ENCODE peak calls at places on chromosomes 2 and 18, in seven cellular contexts. W is hypothalamus, Z is amniotic epithelial cell, Q is activated T-cell treated with anti-CD3 and anti-CD28 coated beads for 1 hour, S is NCI-H1694 treated with DMSO at 0.1 percent for 48 hours, L is fibroblast of lung, H is putamen. F is an unnamed sample.

GRCh38 chr2:102672124-102672786 is 52.9 kb downstream of the SLC9A2 start:
- DNase-seq in L (no peak), S (no peak), W (no peak), Z (no peak), Q (no peak), H (no peak), F (no peak)

GRCh38 chr2:20302019-20302418 is 48.6 kb downstream of the PUM2 start:
- DNase-seq in Q (no peak), W (no peak), Z (no peak), S (no peak), H (no peak), L (no peak), F (no peak)

GRCh38 chr18:63003899-63004298 is 288.6 kb downstream of the PHLPP1 start:
- DNase-seq in L (no peak), Q (no peak), H (no peak), Z (no peak), W (no peak), S (no peak), F (no peak)

GRCh38 chr18:7784171-7784570 is 217.1 kb downstream of the PTPRM start:
- DNase-seq in Z (no peak), L (no peak), S (no peak), W (no peak), H (no peak), Q (no peak), F (no peak)

GRCh38 chr18:80233899-80234298 is 13.4 kb downstream of the PARD6G start:
- DNase-seq in S (no peak), Q (no peak), H (no peak), L (no peak), W (no peak), Z (no peak), F (no peak)

GRCh38 chr2:17300141-17300540 is 218.1 kb downstream of the RAD51AP2 start:
- DNase-seq in Q (no peak), L (peak; percentile 90), H (no peak), W (no peak), Z (peak; percentile 95), S (no peak), F (no peak)

GRCh38 chr2:68837164-68837860 is 33.9 kb downstream of the BMP10 start:
- DNase-seq in S (no peak), Z (peak; percentile 55), W (no peak), H (no peak), L (peak; percentile 34), Q (peak; percentile 65), F (no peak)

GRCh38 chr2:172806426-172807008 is 70.9 kb downstream of the RAPGEF4 start:
- DNase-seq in Q (no peak), Z (peak; percentile 55), L (peak; percentile 76), H (peak; percentile 57), W (no peak), S (peak; percentile 85), F (peak; percentile 72)

GRCh38 chr2:30252723-30253688 is 21.7 kb downstream of the LBH start:
- DNase-seq in S (no peak), H (no peak), Z (peak; percentile 98), Q (peak; percentile 37), L (peak; percentile 90), W (no peak), F (peak; percentile 21)

GRCh38 chr2:98769784-98770183 is 38.9 kb upstream of the MGAT4A start:
- DNase-seq in H (no peak), Z (no peak), L (no peak), S (no peak), Q (no peak), W (no peak), F (no peak)

GRCh38 chr2:110157153-110157793 is 41.7 kb upstream of the MALL start:
- DNase-seq in H (peak; percentile 44), L (peak; percentile 84), S (peak; percentile 44), W (no peak), Z (peak; percentile 52), Q (no peak), F (peak; percentile 9)

GRCh38 chr2:43343573-43344304 is 117.3 kb upstream of the ZFP36L2 start:
- DNase-seq in W (no peak), S (no peak), H (peak; percentile 16), Q (no peak), L (peak; percentile 93), Z (peak; percentile 90), F (peak; percentile 34)

GRCh38 chr18:43367895-43368294 is 90.6 kb upstream of the SYT4 start:
- DNase-seq in H (no peak), Z (no peak), W (no peak), L (no peak), Q (no peak), S (no peak), F (no peak)

GRCh38 chr2:127400533-127400896 is 12.7 kb upstream of the MAP3K2 start:
- DNase-seq in Q (no peak), S (no peak), Z (no peak), L (no peak), W (no peak), H (no peak), F (no peak)

GRCh38 chr2:48530033-48530804 is at the start of gene STON1:
- DNase-seq in W (no peak), L (peak; percentile 43), S (no peak), Z (peak; percentile 75), Q (peak; percentile 12), H (no peak), F (no peak)

GRCh38 chr2:101900375-101900774 is 91.4 kb upstream of the IL1R2 start:
- DNase-seq in H (no peak), Z (no peak), W (no peak), L (no peak), S (no peak), Q (no peak), F (no peak)

GRCh38 chr18:46152436-46152807 is 48.2 kb downstream of the HAUS1 start:
- DNase-seq in Z (peak; percentile 45), W (no peak), Q (no peak), H (no peak), L (peak; percentile 60), S (no peak), F (no peak)

GRCh38 chr2:134518101-134518500 is 200.7 kb downstream of the TMEM163 start:
- DNase-seq in S (no peak), L (no peak), Z (no peak), H (no peak), Q (no peak), W (no peak), F (no peak)

GRCh38 chr2:12725238-12726187 is 8.8 kb downstream of the TRIB2 start:
- DNase-seq in S (no peak), L (no peak), W (no peak), Z (no peak), Q (no peak), H (no peak), F (no peak)

GRCh38 chr2:24544456-24545115 is 53.5 kb downstream of the NCOA1 start:
- DNase-seq in L (no peak), W (no peak), S (no peak), Q (no peak), Z (no peak), H (no peak), F (no peak)

GRCh38 chr18:52499646-52500045 is 159.6 kb downstream of the DCC start:
- DNase-seq in H (no peak), L (no peak), W (no peak), Q (no peak), S (peak; percentile 77), Z (no peak), F (peak; percentile 74)

GRCh38 chr18:39485696-39486095 is 1920.1 kb upstream of the CELF4 start:
- DNase-seq in Z (peak; percentile 73), W (no peak), S (no peak), L (no peak), H (no peak), Q (no peak), F (no peak)

GRCh38 chr2:67923696-67924095 is 139.1 kb downstream of the C1D start:
- DNase-seq in Z (no peak), Q (no peak), H (no peak), S (no peak), W (no peak), L (peak; percentile 17), F (no peak)

GRCh38 chr2:223995569-223995968 is 38.3 kb downstream of the MRPL44 start:
- DNase-seq in H (no peak), L (peak; percentile 75), S (no peak), Z (peak; percentile 61), W (no peak), Q (no peak), F (no peak)

GRCh38 chr2:218878941-218879761 is 1.5 kb upstream of the WNT10A start:
- DNase-seq in S (peak; percentile 69), Q (no peak), H (no peak), L (no peak), Z (no peak), W (no peak), F (no peak)

GRCh38 chr18:58048243-58048642 is 4.2 kb downstream of the NEDD4L start:
- DNase-seq in Z (no peak), W (no peak), H (no peak), Q (no peak), L (no peak), S (no peak), F (no peak)

GRCh38 chr2:174025271-174026121 is 60.3 kb upstream of the SP3 start:
- DNase-seq in H (no peak), L (peak; percentile 99), Q (no peak), S (peak; percentile 63), Z (peak; percentile 94), W (no peak), F (no peak)

GRCh38 chr2:179017958-179018357 is 32.0 kb downstream of the CCDC141 start:
- DNase-seq in Q (no peak), W (no peak), S (no peak), L (no peak), H (no peak), Z (no peak), F (no peak)

GRCh38 chr2:12278217-12278755 is 438.4 kb upstream of the TRIB2 start:
- DNase-seq in W (no peak), Q (no peak), S (no peak), L (no peak), H (no peak), Z (no peak), F (no peak)

GRCh38 chr2:189629553-189630453 is 31.5 kb upstream of the ASNSD1 start:
- DNase-seq in Q (no peak), L (peak; percentile 73), W (no peak), Z (peak; percentile 81), S (no peak), H (no peak), F (no peak)

GRCh38 chr2:182890305-182890704 is 23.9 kb upstream of the FRZB start:
- DNase-seq in Z (no peak), H (no peak), L (no peak), W (no peak), Q (no peak), S (no peak), F (no peak)

GRCh38 chr2:156326488-156326887 is 6.0 kb downstream of the NR4A2 start:
- DNase-seq in S (no peak), Z (no peak), Q (no peak), L (no peak), H (no peak), W (no peak), F (no peak)

GRCh38 chr2:165009466-165009865 is 54.1 kb upstream of the SLC38A11 start:
- DNase-seq in Z (peak; percentile 54), L (no peak), S (no peak), W (no peak), H (no peak), Q (no peak), F (no peak)

GRCh38 chr2:236176417-236176816 is 8.2 kb upstream of the GBX2 start:
- DNase-seq in Z (no peak), L (peak; percentile 31), W (no peak), H (no peak), S (no peak), Q (no peak), F (no peak)

GRCh38 chr2:18084376-18084775 is 205.9 kb downstream of the KCNS3 start:
- DNase-seq in S (no peak), W (no peak), H (no peak), Q (no peak), Z (no peak), L (no peak), F (no peak)

GRCh38 chr2:107730898-107731297 is 95.8 kb upstream of the RGPD4 start:
- DNase-seq in L (no peak), Q (no peak), H (no peak), W (no peak), Z (no peak), S (no peak), F (no peak)

GRCh38 chr18:41444943-41445342 is 510.1 kb upstream of the PIK3C3 start:
- DNase-seq in Z (no peak), W (no peak), L (no peak), Q (no peak), H (no peak), S (no peak), F (no peak)

GRCh38 chr2:110206056-110206455 is 1.2 kb upstream of the NPHP1 start:
- DNase-seq in L (no peak), Z (peak; percentile 66), Q (no peak), S (no peak), W (no peak), H (no peak), F (no peak)

F was measured in NCI-H446.